ENCODE peak calls at places on chromosomes 5 and 9, in four cellular contexts. R is A549, Y is K562, G is GM12878. H is an unnamed sample.
A peak's percentile ranks its signal among the peaks of the same experiment; 100 is the strongest.

GRCh38 chr9:92496401-92496800 is 14.1 kb upstream of the ASPN start:
- DNase-seq in R (no peak), Y (no peak), G (no peak), H (no peak)

GRCh38 chr9:110258671-110259070 is 2.4 kb upstream of the TXN start:
- DNase-seq in R (no peak), Y (no peak), G (peak; percentile 59), H (no peak)

GRCh38 chr9:120514599-120514854 is 65.4 kb downstream of the CDK5RAP2 start:
- DNase-seq in R (no peak), Y (no peak), G (no peak), H (no peak)

GRCh38 chr5:539469-540214 is 15.4 kb upstream of the SLC9A3 start:
- DNase-seq in R (no peak), Y (no peak), G (no peak), H (no peak)

GRCh38 chr5:132662004-132662401 is 4.0 kb downstream of the IL13 start:
- DNase-seq in R (no peak), Y (no peak), G (no peak), H (no peak)

GRCh38 chr9:91187311-91187964 is 174.3 kb downstream of the AUH start:
- DNase-seq in R (no peak), Y (no peak), G (no peak), H (no peak)

GRCh38 chr9:25724424-25724823 is 46.2 kb upstream of the TUSC1 start:
- DNase-seq in R (no peak), Y (no peak), G (no peak), H (no peak)

GRCh38 chr9:89667730-89668129 is 62.9 kb downstream of the GADD45G start:
- DNase-seq in R (no peak), Y (no peak), G (no peak), H (no peak)

GRCh38 chr5:178212241-178213002 is 8.1 kb downstream of the HNRNPAB start:
- DNase-seq in R (no peak), Y (no peak), G (no peak), H (no peak)

GRCh38 chr9:89433826-89434225 is 64.1 kb downstream of the SEMA4D start:
- DNase-seq in R (no peak), Y (no peak), G (no peak), H (no peak)

GRCh38 chr5:14591548-14591947 is 10.0 kb downstream of the OTULINL start:
- DNase-seq in R (no peak), Y (no peak), G (no peak), H (no peak)

GRCh38 chr9:3699868-3700267 is 174.1 kb upstream of the RFX3 start:
- DNase-seq in R (no peak), Y (no peak), G (no peak), H (no peak)

GRCh38 chr5:79059674-79060073 is 9.8 kb downstream of the DMGDH start:
- DNase-seq in R (no peak), Y (no peak), G (no peak), H (no peak)

GRCh38 chr5:2143088-2143487 is 260.4 kb upstream of the IRX4 start:
- DNase-seq in R (no peak), Y (no peak), G (no peak), H (no peak)

GRCh38 chr5:142922223-142922952 is 152.2 kb downstream of the ARHGAP26 start:
- DNase-seq in R (peak; percentile 38), Y (peak; percentile 17), G (peak; percentile 21), H (peak; percentile 95)

GRCh38 chr5:110386782-110387181 is 339.7 kb downstream of the TMEM232 start:
- DNase-seq in R (no peak), Y (no peak), G (no peak), H (peak; percentile 14)

GRCh38 chr9:131270171-131271015 is 5.9 kb downstream of the FAM78A start:
- DNase-seq in R (no peak), Y (peak; percentile 94), G (no peak), H (no peak)

GRCh38 chr5:143573568-143574170 is 170.2 kb upstream of the NR3C1 start:
- DNase-seq in R (no peak), Y (no peak), G (no peak), H (no peak)

GRCh38 chr9:90801175-90801506 is 478 bp upstream of the SYK start:
- DNase-seq in R (no peak), Y (no peak), G (no peak), H (no peak)

GRCh38 chr5:42242829-42243485 is 180.3 kb upstream of the GHR start:
- DNase-seq in R (no peak), Y (no peak), G (no peak), H (no peak)

GRCh38 chr9:89806371-89807100 is 201.7 kb downstream of the GADD45G start:
- DNase-seq in R (no peak), Y (no peak), G (no peak), H (no peak)

GRCh38 chr9:77957652-77958051 is 74.0 kb downstream of the GNAQ start:
- DNase-seq in R (no peak), Y (no peak), G (no peak), H (no peak)

GRCh38 chr9:77964258-77964657 is 67.4 kb downstream of the GNAQ start:
- DNase-seq in R (no peak), Y (no peak), G (no peak), H (no peak)

GRCh38 chr9:77959803-77960202 is 71.8 kb downstream of the GNAQ start:
- DNase-seq in R (no peak), Y (no peak), G (no peak), H (no peak)

GRCh38 chr9:77961541-77961940 is 70.1 kb downstream of the GNAQ start:
- DNase-seq in R (no peak), Y (no peak), G (no peak), H (peak; percentile 13)

GRCh38 chr9:77960356-77961153 is 71.1 kb downstream of the GNAQ start:
- DNase-seq in R (no peak), Y (peak; percentile 28), G (no peak), H (no peak)
- TF ChIP-seq RAD21 in R (no peak), Y (no peak), G (no peak), H (no peak)

GRCh38 chr9:125511780-125512179 is 195.2 kb downstream of the MAPKAP1 start:
- DNase-seq in R (no peak), Y (no peak), G (no peak), H (no peak)

GRCh38 chr9:125516381-125516960 is 190.5 kb downstream of the MAPKAP1 start:
- DNase-seq in R (no peak), Y (no peak), G (no peak), H (no peak)

GRCh38 chr9:125514468-125514867 is 192.5 kb downstream of the MAPKAP1 start:
- DNase-seq in R (no peak), Y (no peak), G (no peak), H (no peak)

GRCh38 chr9:125515281-125515680 is 191.7 kb downstream of the MAPKAP1 start:
- DNase-seq in R (no peak), Y (no peak), G (no peak), H (no peak)

DNA sequence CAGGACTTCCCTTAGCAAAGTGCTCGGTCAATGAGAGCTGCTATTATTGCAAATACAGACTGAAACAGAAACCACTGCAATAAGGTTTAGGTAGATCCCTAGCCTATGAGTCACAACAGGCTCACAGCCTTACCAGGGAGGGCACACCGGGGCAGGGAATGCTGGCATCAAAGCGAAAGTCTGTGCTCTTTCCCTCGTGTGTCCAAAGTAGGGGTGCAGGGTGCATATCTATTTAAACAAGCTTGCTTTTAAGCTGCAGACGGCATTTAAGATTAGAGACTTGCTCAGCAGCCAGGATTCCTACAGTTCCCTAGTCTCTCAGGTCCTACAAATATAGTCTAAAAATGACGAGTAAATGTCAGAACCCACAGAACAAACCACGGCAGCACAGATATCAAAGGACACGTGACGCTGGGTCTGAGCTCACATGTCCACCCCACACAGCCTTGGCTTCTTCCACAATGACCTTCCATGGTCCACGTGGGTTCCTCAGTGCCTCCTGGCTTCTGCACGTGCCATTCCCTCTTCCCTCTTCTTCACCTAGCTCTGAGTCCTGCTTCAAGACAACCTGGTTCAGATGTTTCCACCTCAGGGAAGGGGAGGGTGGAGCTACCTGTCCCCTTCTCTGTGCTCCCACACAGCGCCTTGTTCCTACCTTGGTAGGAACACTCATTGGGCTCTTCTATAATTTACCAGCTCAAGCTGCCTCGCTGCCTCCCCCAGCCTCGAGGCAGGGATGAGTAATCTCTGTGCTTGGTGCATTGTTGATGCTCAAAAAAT is 193.2 kb downstream of the MAPKAP1 start:
- DNase-seq in R (peak; percentile 72), Y (no peak), G (peak; percentile 59), H (peak; percentile 68)
- TF ChIP-seq POLR2AphosphoS2 in R (no peak), Y (no peak), G (no peak), H (no peak)

GRCh38 chr9:35729101-35729500 is 2.9 kb downstream of the TLN1 start:
- DNase-seq in R (no peak), Y (no peak), G (no peak), H (no peak)

GRCh38 chr9:35727676-35728040 is 4.3 kb downstream of the TLN1 start:
- DNase-seq in R (no peak), Y (peak; percentile 56), G (no peak), H (no peak)

GRCh38 chr9:35729700-35730485 is 2.1 kb downstream of the TLN1 start:
- DNase-seq in R (peak; percentile 94), Y (peak; percentile 50), G (no peak), H (peak; percentile 41)

GRCh38 chr9:35726876-35727438 is 5.0 kb downstream of the TLN1 start:
- DNase-seq in R (no peak), Y (no peak), G (no peak), H (peak; percentile 35)

GRCh38 chr9:35728041-35728971 is 3.7 kb downstream of the TLN1 start:
- DNase-seq in R (no peak), Y (peak; percentile 30), G (no peak), H (peak; percentile 91)
- TF ChIP-seq RAD21 in R (no peak), Y (no peak), G (no peak), H (no peak)

DNA sequence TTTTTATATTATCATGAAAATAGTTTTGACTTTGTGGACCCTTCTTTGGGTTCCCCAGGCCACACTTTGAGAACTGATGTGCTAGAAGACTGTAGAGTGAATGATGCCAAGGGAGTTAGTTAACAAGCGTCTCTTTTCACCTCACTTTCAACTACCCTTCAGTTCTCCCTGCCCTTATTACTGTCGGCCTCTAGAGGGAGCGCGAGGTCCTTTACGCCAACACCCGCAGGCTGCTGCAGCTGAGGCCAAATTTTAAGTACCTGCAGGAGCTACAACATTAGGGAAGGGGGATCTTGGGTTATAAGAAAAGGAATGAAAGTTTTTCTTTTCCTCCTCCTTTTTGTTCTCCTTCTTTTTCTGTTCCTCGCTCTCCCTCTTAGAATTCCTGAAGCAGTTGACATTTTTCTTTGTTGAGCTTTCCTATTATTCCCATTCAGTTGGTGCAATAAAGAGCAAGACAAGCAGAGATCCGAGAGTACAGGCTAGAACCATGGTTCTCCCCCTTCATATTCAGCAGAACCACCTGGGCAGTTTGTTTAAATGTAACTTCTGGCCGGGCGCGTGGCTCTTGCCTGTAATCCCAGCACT is 84.0 kb downstream of the ZFAND5 start:
- DNase-seq in R (peak; percentile 63), Y (peak; percentile 57), G (no peak), H (peak; percentile 38)
- TF ChIP-seq POLR2AphosphoS2 in R (no peak), Y (no peak), G (no peak), H (no peak)

GRCh38 chr5:172837640-172838039 is 3.6 kb downstream of the ERGIC1 start:
- DNase-seq in R (no peak), Y (no peak), G (peak; percentile 73), H (no peak)
- TF ChIP-seq RAD21 in R (no peak), Y (no peak), G (no peak), H (no peak)

DNA sequence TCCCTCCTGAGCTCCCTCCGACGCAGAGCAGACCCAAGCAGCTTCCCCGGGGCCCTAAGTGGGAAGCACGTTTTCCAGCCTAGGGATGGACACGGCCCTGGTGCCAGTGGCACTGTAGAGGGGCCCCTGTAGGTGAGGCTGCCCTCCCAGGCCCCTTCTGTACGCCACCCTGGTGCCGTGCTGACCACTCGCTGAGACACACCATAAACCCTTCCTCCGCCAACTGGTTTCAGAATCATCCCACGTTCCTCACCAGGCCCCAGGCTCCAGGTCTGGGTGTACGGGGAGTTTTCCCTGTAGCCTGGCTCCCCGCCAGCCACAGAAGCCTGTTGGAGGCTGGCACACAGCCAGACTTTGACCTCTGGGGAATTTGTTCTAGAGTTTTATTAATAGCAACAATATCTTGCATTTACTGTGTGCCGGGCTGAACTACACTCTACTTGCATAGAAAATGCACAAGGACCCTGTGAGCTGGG is 18.2 kb upstream of the WDR38 start:
- DNase-seq in R (no peak), Y (no peak), G (no peak), H (peak; percentile 36)
- TF ChIP-seq POLR2AphosphoS2 in R (no peak), Y (no peak), G (no peak), H (no peak)

H was measured in HepG2.